ENCODE peak calls at places on chromosomes 7 and 10, in eight cellular contexts. K, D, P, H, U, X, T and L are unnamed samples.

GRCh38 chr10:92799591-92799990 is 48.7 kb upstream of the EXOC6 start:
- DNase-seq in K (no peak), D (no peak), P (no peak), H (no peak), U (no peak), X (peak), T (no peak), L (no peak)

GRCh38 chr10:93267521-93267920 is 193.8 kb downstream of the CYP26A1 start:
- DNase-seq in K (no peak), D (no peak), P (no peak), H (no peak), U (peak), X (no peak), T (no peak), L (peak)

GRCh38 chr10:77444041-77444440 is 193.6 kb downstream of the KCNMA1 start:
- DNase-seq in K (no peak), D (no peak), P (no peak), H (no peak), U (no peak), X (no peak), T (no peak), L (no peak)

GRCh38 chr10:103765168-103765567 is 90.2 kb downstream of the SH3PXD2A start:
- DNase-seq in K (no peak), D (no peak), P (no peak), H (peak), U (no peak), X (peak), T (no peak), L (no peak)

GRCh38 chr7:100680589-100681271 is 7.2 kb downstream of the GNB2 start:
- DNase-seq in K (no peak), D (peak), P (peak), H (peak), U (no peak), X (no peak), T (peak), L (peak)

GRCh38 chr10:61567729-61568128 is 95.0 kb upstream of the CABCOCO1 start:
- DNase-seq in K (no peak), D (no peak), P (no peak), H (no peak), U (no peak), X (no peak), T (no peak), L (no peak)

GRCh38 chr10:4498763-4499251 is 327.2 kb upstream of the AKR1E2 start:
- DNase-seq in K (no peak), D (no peak), P (no peak), H (no peak), U (no peak), X (peak), T (no peak), L (no peak)

GRCh38 chr7:51222916-51223315 is 93.7 kb downstream of the COBL start:
- DNase-seq in K (no peak), D (peak), P (no peak), H (no peak), U (no peak), X (no peak), T (no peak), L (no peak)

GRCh38 chr10:111392910-111393309 is 316.1 kb downstream of the ADRA2A start:
- DNase-seq in K (no peak), D (no peak), P (no peak), H (no peak), U (no peak), X (no peak), T (no peak), L (no peak)

GRCh38 chr7:158527902-158528502 is 59.6 kb downstream of the PTPRN2 start:
- DNase-seq in K (no peak), D (no peak), P (no peak), H (no peak), U (no peak), X (no peak), T (no peak), L (no peak)

GRCh38 chr7:28931565-28931964 is 26.6 kb downstream of the TRIL start:
- DNase-seq in K (no peak), D (no peak), P (no peak), H (no peak), U (no peak), X (no peak), T (no peak), L (no peak)

GRCh38 chr7:137996386-137996851 is 5.5 kb downstream of the CREB3L2 start:
- DNase-seq in K (no peak), D (no peak), P (peak), H (no peak), U (no peak), X (peak), T (peak), L (no peak)

GRCh38 chr7:31126976-31127375 is 74.9 kb downstream of the ADCYAP1R1 start:
- DNase-seq in K (no peak), D (no peak), P (no peak), H (no peak), U (no peak), X (peak), T (no peak), L (no peak)

DNA sequence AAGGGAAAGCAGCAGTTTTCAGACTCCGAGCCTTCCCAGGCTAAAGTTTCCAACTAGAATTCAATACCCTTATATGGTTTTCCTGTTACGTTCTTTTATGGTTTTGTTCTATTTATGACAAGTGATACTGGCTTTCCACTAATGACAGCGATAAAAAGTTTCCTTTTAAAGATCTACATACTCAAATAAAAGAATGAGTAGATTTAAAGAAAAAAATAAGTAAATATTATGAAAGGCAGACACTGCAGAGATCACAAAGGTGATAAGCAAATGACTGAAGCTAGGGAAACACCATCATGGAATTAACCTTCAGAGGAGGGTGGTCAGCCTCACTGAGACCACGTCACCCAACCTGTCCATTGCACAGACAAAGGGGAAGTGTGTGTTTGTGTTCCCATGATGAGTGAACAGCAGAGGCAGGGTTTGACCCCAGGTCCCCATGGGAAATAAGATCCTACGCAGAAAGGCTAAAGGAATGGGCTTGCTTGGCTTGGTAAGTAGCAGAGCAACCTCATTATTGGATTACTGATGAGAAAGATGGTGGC is 4.0 kb downstream of the VSIR start:
- DNase-seq in K (no peak), D (no peak), P (no peak), H (peak), U (no peak), X (peak), T (no peak), L (no peak)
- TF ChIP-seq POLR2A in K (no peak), D (no peak), P (no peak), H (no peak), U (no peak), X (no peak), T (no peak), L (no peak)

DNA sequence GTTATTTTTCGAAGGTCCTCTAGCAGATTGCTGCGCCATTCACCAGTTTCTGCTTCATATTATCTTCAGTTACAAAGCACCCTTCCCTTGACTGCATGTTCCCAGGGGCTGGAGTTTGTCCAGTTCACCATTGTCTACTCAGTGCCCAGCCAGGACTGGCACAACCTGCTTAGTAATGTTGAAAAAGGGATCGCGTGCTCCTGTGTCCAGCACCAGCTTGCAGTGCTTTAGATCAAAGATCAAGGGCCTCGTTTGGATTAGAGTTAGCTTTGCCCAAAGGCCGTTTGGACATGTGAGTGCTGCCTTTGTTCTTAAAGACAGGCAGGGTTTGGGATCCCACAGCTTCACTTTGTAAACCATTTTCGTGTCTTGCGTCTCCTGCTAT is 867 bp downstream of the ATP6V0E2 start:
- DNase-seq in K (peak), D (no peak), P (no peak), H (peak), U (peak), X (no peak), T (no peak), L (no peak)
- TF ChIP-seq POLR2A in K (no peak), D (no peak), P (no peak), H (peak), U (no peak), X (no peak), T (no peak), L (no peak)

DNA sequence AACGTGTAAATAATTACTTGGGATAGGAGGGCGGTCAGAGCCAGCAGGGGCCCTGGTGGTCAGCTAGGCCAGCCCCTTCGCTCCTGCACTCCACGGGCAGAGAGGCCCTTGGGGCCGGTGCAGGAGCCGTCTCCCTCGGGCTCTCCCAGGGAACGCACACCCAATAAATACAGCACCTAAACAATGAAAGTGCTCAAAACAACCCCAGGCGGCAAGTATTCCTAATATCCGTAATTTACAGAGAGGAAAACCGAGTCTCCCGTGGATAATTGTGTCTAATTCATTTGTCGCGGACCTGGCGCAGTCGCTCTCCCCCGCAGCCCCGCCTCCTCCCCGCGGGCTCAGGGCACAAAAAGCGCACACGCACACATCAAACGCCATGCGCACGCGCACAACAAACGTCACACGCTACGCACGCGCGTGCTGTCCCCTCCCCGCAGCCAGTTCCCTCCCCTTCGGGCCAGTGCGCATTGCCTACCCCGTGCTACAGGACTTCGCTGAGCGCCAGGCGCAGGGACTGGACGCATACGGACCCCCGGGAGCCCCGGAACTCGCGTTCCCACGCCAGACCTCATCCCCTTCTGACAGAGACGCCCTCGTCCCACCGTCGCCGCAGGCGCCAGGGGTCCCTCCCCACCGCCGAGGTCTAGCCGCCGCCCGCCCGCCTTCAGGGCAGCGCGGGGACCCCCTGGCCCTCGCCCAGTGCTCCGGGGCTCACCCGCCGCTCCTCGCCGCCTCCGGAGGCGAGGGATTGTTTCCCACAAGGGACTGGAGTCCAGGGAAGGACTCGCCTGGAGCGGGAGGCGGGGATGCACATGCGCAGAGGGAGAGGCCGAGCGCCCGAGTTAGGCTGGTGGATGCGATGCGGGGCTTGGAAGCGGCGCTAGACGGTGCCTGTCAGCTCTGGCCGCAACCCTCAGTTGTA is at the start of gene ZNF248:
- DNase-seq in K (peak), D (peak), P (peak), H (peak), U (peak), X (peak), T (peak), L (peak)
- TF ChIP-seq POLR2A in K (peak), D (peak), P (peak), H (peak), U (peak), X (peak), T (peak), L (peak)

DNA sequence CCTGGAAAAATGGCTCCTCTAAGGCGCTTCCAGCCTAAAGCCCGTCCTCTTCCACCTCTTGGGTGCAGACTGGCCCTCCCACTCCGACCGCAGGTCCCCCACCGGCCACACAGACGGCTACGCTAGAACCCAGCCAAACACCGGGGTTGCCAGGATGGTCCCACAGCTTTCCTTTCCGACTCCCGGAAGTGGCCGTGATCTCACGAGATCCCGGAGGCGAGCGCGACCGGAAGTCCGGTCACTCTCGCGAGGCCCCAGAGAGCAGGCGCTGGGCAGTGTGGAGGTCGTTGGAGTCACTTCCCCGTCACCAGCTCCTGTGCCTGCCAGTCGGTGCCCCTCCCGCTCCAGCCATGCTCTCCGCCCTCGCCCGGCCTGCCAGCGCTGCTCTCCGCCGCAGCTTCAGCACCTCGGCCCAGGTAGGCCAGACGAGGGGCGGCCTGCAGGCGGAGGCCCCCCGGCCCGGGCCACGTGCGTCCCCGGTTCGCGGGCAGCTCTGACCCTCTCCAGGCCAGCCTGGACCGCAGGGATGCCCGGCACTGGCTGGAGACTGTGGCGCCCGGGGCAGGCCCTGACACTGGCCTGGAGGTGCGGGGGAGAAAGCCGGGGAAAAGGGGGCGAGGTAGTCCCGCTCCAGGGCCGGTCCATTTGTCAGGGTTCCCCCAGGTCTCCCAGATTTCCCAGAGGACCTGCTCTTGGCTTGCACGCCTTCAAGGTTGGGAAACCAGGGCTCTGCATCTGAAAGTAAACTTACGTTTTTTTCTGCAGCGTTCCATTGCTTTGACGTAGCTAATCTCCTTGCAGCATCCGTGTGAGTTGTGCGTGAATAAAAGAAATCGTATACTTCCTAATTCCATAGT is at the start of the genes MDH2 and STYXL1:
- DNase-seq in K (peak), D (peak), P (peak), H (peak), U (peak), X (peak), T (peak), L (peak)
- TF ChIP-seq POLR2A in K (peak), D (peak), P (peak), H (peak), U (no peak), X (peak), T (peak), L (peak)